ENCODE peak calls at places on chromosomes 11 and 22, in four cellular contexts. F is heart right ventricle, T is mucosa of descending colon, A is AG10803. P is an unnamed sample.

GRCh38 chr11:116906479-116906878 is 69.1 kb upstream of the APOA1 start:
- DNase-seq in F (no peak), T (no peak), A (no peak), P (no peak)

GRCh38 chr11:6610591-6610990 is 1.4 kb downstream of the TAF10 start:
- DNase-seq in F (no peak), T (no peak), A (no peak), P (no peak)

GRCh38 chr11:110428956-110429613 is 663 bp upstream of the FDX1 start:
- DNase-seq in F (no peak), T (no peak), A (no peak), P (no peak)

GRCh38 chr22:21940521-21940920 is 12.1 kb downstream of the PPM1F start:
- DNase-seq in F (no peak), T (no peak), A (no peak), P (no peak)

GRCh38 chr11:12909866-12910265 is 99.2 kb upstream of the RASSF10 start:
- DNase-seq in F (no peak), T (no peak), A (peak), P (no peak)

GRCh38 chr22:49380095-49380827 is 447.4 kb downstream of the BRD1 start:
- DNase-seq in F (no peak), T (no peak), A (no peak), P (no peak)

GRCh38 chr11:134272381-134273316 is 3.5 kb upstream of the GLB1L3 start:
- DNase-seq in F (no peak), T (no peak), A (peak), P (peak)

GRCh38 chr11:46896719-46897406 is 21.5 kb downstream of the LRP4 start:
- DNase-seq in F (no peak), T (peak), A (peak), P (peak)

GRCh38 chr11:6674856-6675255 is 8.3 kb downstream of the MRPL17 start:
- DNase-seq in F (no peak), T (no peak), A (no peak), P (no peak)

GRCh38 chr22:40654522-40655167 is 18.1 kb upstream of the MRTFA start:
- DNase-seq in F (peak), T (peak), A (peak), P (peak)

GRCh38 chr11:47188262-47188661 is 2.0 kb upstream of the PACSIN3 start:
- DNase-seq in F (no peak), T (no peak), A (peak), P (no peak)

GRCh38 chr11:112599265-112599664 is 338.6 kb upstream of the PLET1 start:
- DNase-seq in F (no peak), T (no peak), A (no peak), P (no peak)

GRCh38 chr11:13107544-13108044 is 98.5 kb downstream of the RASSF10 start:
- DNase-seq in F (no peak), T (no peak), A (no peak), P (no peak)

GRCh38 chr22:19060356-19061009 is 61.7 kb downstream of the DGCR2 start:
- DNase-seq in F (no peak), T (no peak), A (no peak), P (peak)

GRCh38 chr11:106988151-106988806 is 30.0 kb downstream of the GUCY1A2 start:
- DNase-seq in F (no peak), T (no peak), A (peak), P (peak)

GRCh38 chr22:30245985-30246901 is at the start of gene LIF:
- DNase-seq in F (no peak), T (no peak), A (peak), P (peak)

GRCh38 chr11:10488581-10489443 is 33.7 kb downstream of the AMPD3 start:
- DNase-seq in F (no peak), T (peak), A (no peak), P (no peak)

GRCh38 chr22:29070490-29070889 is 2.3 kb upstream of the KREMEN1 start:
- DNase-seq in F (no peak), T (no peak), A (no peak), P (no peak)

GRCh38 chr11:57327721-57328120 is 3.0 kb upstream of the TNKS1BP1 start:
- DNase-seq in F (no peak), T (no peak), A (no peak), P (no peak)

GRCh38 chr11:117970400-117971024 is 15.7 kb upstream of the IL10RA start:
- DNase-seq in F (no peak), T (peak), A (no peak), P (no peak)

GRCh38 chr11:117417342-117417741 is 89.7 kb downstream of the CEP164 start:
- DNase-seq in F (no peak), T (no peak), A (no peak), P (no peak)

GRCh38 chr11:120835601-120836228 is 188.2 kb upstream of the TBCEL start:
- DNase-seq in F (no peak), T (no peak), A (no peak), P (no peak)

GRCh38 chr11:3614742-3615171 is 27.0 kb downstream of the ART5 start:
- DNase-seq in F (no peak), T (peak), A (peak), P (no peak)

GRCh38 chr22:42519544-42520237 is at the start of gene RRP7A:
- DNase-seq in F (peak), T (peak), A (peak), P (peak)

GRCh38 chr22:20053407-20054033 is 26.5 kb upstream of the DGCR8 start:
- DNase-seq in F (peak), T (no peak), A (no peak), P (no peak)

GRCh38 chr11:30360741-30361140 is 37.8 kb downstream of the ARL14EP start:
- DNase-seq in F (no peak), T (no peak), A (no peak), P (no peak)

GRCh38 chr11:450809-451451 is 851 bp downstream of the PTDSS2 start:
- DNase-seq in F (no peak), T (peak), A (peak), P (peak)

GRCh38 chr11:16846305-16846704 is 107.9 kb downstream of the C11orf58 start:
- DNase-seq in F (no peak), T (no peak), A (no peak), P (peak)

GRCh38 chr22:27128461-27129080 is 471.2 kb downstream of the MIAT start:
- DNase-seq in F (peak), T (no peak), A (peak), P (no peak)

GRCh38 chr11:69376155-69377028 is 82.4 kb downstream of the MYEOV start:
- DNase-seq in F (no peak), T (peak), A (no peak), P (no peak)

GRCh38 chr22:48378673-48379072 is 1449.0 kb downstream of the BRD1 start:
- DNase-seq in F (no peak), T (no peak), A (no peak), P (no peak)

GRCh38 chr22:48944756-48945620 is 882.7 kb downstream of the BRD1 start:
- DNase-seq in F (no peak), T (no peak), A (no peak), P (no peak)

GRCh38 chr11:112113539-112114457 is 27.1 kb downstream of the SDHD start:
- DNase-seq in F (no peak), T (no peak), A (peak), P (peak)

GRCh38 chr22:35628732-35629131 is 11.6 kb upstream of the MB start:
- DNase-seq in F (no peak), T (no peak), A (no peak), P (no peak)

GRCh38 chr11:44823920-44824704 is 97.3 kb downstream of the TSPAN18 start:
- DNase-seq in F (no peak), T (no peak), A (no peak), P (no peak)

GRCh38 chr11:72832301-72833082 is 18.3 kb downstream of the ATG16L2 start:
- DNase-seq in F (no peak), T (no peak), A (no peak), P (no peak)

GRCh38 chr11:75142714-75143419 is 8.0 kb upstream of the SLCO2B1 start:
- DNase-seq in F (peak), T (peak), A (peak), P (peak)

GRCh38 chr11:75140269-75141138 is 10.4 kb upstream of the SLCO2B1 start:
- DNase-seq in F (peak), T (peak), A (peak), P (peak)

GRCh38 chr11:75144716-75145014 is 6.2 kb upstream of the SLCO2B1 start:
- DNase-seq in F (no peak), T (no peak), A (no peak), P (no peak)

GRCh38 chr11:75143420-75143731 is 7.5 kb upstream of the SLCO2B1 start:
- DNase-seq in F (no peak), T (no peak), A (no peak), P (no peak)

GRCh38 chr11:75141166-75141565 is 9.7 kb upstream of the SLCO2B1 start:
- DNase-seq in F (no peak), T (no peak), A (no peak), P (no peak)
- H3K4me3 ChIP-seq in F (no peak), T (no peak), A (no peak), P (no peak)

GRCh38 chr11:65932558-65932919 is 12.7 kb upstream of the TSGA10IP start:
- DNase-seq in F (no peak), T (no peak), A (peak), P (peak)
- H3K4me3 ChIP-seq in F (no peak), T (no peak), A (no peak), P (no peak)

GRCh38 chr11:124896821-124897391 is 759 bp downstream of the ROBO4 start:
- DNase-seq in F (no peak), T (no peak), A (no peak), P (no peak)

GRCh38 chr11:124898711-124899110 is 1.0 kb upstream of the ROBO4 start:
- DNase-seq in F (peak), T (no peak), A (peak), P (no peak)

GRCh38 chr11:124896071-124896750 is 1.5 kb downstream of the ROBO4 start:
- DNase-seq in F (no peak), T (no peak), A (no peak), P (no peak)

GRCh38 chr11:124899376-124900145 is 1.9 kb upstream of the ROBO4 start:
- DNase-seq in F (no peak), T (no peak), A (no peak), P (no peak)

GRCh38 chr11:124897681-124898680 is at the start of gene ROBO4:
- DNase-seq in F (peak), T (no peak), A (peak), P (peak)
- H3K4me3 ChIP-seq in F (peak), T (no peak), A (no peak), P (no peak)

GRCh38 chr11:123382555-123383074 is 47.5 kb upstream of the GRAMD1B start:
- DNase-seq in F (no peak), T (no peak), A (no peak), P (no peak)
- H3K4me3 ChIP-seq in F (no peak), T (no peak), A (no peak), P (no peak)

DNA sequence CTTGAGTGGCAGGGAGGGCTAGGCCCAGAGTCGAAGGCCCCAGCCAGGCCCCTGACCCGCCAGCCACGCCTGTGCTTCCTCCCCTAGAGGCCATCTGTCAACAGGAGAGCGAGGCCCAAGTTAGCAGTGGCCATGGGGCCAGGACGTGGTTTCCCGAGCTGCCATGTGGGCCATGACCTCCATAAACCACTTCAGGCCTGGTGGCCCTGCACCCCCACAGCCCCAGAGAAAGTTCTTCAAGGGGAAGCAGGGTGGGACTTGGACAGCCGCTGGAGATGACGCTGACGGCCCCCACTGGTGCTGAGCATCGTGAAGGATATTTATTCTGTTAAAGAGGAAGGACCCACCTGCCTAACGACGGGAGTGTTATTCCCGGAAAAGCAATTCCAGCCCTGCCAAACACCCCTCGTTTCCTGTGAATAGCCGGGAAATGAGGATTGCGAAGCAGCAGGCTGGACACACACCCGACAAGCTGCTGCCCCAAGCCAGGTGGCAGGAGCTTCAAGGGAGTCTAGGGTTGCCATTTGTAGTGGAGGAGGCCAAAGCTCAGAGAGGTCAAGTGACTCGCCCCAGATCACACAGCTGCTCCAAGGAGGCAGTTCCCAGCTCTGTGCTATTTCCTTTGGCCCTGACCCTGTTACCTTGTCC is 12.8 kb downstream of the PRR5 start:
- DNase-seq in F (peak), T (no peak), A (no peak), P (no peak)
- H3K4me3 ChIP-seq in F (no peak), T (no peak), A (no peak), P (no peak)

DNA sequence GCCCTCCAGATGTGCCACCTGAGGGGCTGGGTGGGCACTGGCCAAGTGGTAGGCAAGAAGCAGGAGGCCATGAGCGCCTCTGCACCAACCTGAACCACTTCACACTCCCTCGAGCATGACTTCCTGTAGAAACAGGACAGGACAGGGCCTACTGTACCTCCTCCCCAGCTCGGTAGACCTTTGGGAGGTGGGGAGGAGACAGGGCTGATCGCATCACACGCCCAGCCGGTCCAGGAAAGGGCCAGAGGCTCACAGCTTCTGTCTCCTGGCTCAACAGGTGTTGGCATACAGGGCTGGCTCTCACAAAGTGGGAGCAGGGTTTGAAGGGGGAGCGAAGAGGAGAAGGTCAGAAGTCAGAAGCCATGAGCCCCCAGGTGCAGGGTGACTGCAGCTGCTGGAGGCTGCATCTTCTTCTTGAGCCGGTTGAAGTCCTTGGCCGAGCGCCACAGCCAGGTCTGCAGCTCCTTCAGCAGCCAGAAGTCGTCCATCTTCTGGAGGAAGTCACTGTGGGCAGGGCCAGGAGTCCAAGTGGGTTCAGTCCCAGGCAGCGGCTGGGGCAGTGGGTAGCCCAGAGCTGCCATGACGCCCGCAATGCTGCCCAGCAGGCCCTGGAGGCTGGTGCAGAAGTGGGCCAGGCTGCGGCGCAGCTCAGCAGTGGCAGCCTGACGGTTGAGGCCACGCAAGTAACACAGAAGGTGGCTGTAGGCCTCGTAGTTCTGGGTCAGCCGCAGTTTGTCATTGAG is 8.4 kb downstream of the CLCF1 start:
- DNase-seq in F (no peak), T (no peak), A (no peak), P (no peak)
- H3K4me3 ChIP-seq in F (no peak), T (no peak), A (no peak), P (no peak)